ENCODE peak calls at places on chromosome 10, in five cellular contexts. B is K562, T is hepatocyte, P is psoas muscle, O is IMR-90. W is an unnamed sample.

GRCh38 chr10:11104772-11105675 is 87.4 kb downstream of the CELF2 start:
- DNase-seq in B (peak), T (no peak), P (no peak), O (no peak), W (no peak)

GRCh38 chr10:13348216-13349017 is at the start of gene SEPHS1:
- DNase-seq in B (peak), T (peak), P (peak), O (peak), W (peak)

GRCh38 chr10:16965740-16966447 is 148.7 kb upstream of the RSU1 start:
- DNase-seq in B (no peak), T (no peak), P (no peak), O (peak), W (peak)

GRCh38 chr10:117736655-117737054 is 194.1 kb downstream of the EMX2 start:
- DNase-seq in B (no peak), T (peak), P (no peak), O (no peak), W (peak)

GRCh38 chr10:68333452-68333851 is 724 bp upstream of the PBLD start:
- DNase-seq in B (no peak), T (no peak), P (no peak), O (no peak), W (no peak)

GRCh38 chr10:1366811-1367425 is 310.7 kb downstream of the WDR37 start:
- DNase-seq in B (no peak), T (no peak), P (no peak), O (no peak), W (no peak)

GRCh38 chr10:24440817-24441790 is 232.2 kb downstream of the KIAA1217 start:
- DNase-seq in B (no peak), T (no peak), P (no peak), O (peak), W (no peak)

GRCh38 chr10:132528064-132528800 is 9.4 kb upstream of the INPP5A start:
- DNase-seq in B (no peak), T (no peak), P (peak), O (peak), W (no peak)

GRCh38 chr10:6215683-6216484 is 13.2 kb downstream of the PFKFB3 start:
- DNase-seq in B (no peak), T (no peak), P (peak), O (no peak), W (no peak)

GRCh38 chr10:101601541-101601940 is 13.4 kb downstream of the DPCD start:
- DNase-seq in B (no peak), T (no peak), P (no peak), O (no peak), W (no peak)

GRCh38 chr10:44801383-44802327 is 109.5 kb upstream of the TMEM72 start:
- DNase-seq in B (no peak), T (peak), P (peak), O (peak), W (peak)

GRCh38 chr10:35726850-35727249 is 84.8 kb upstream of the FZD8 start:
- DNase-seq in B (no peak), T (peak), P (no peak), O (no peak), W (no peak)

DNA sequence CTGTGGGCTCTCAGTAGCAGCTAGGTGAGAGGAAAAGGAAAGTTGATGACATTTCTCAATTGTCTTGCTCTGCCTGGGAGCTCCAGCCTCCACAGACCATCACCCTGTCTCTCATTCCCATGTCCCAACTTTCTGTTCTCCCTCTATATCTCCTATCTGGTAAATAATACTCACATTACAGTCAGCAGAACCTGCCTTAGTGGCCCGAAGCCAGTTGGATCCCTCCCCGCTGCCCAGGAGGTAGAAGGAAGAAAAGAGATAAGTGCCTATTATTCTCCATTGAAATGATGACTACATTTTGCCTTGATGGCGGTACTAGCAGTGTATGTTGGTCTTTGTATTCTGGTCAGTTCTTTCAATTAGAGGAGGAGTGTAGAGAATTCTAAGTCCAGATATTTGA is 92.0 kb downstream of the CSTF2T start:
- DNase-seq in B (no peak), T (no peak), P (no peak), O (no peak), W (no peak)
- H3K27ac ChIP-seq in B (no peak), T (no peak), P (no peak), O (no peak), W (no peak)

DNA sequence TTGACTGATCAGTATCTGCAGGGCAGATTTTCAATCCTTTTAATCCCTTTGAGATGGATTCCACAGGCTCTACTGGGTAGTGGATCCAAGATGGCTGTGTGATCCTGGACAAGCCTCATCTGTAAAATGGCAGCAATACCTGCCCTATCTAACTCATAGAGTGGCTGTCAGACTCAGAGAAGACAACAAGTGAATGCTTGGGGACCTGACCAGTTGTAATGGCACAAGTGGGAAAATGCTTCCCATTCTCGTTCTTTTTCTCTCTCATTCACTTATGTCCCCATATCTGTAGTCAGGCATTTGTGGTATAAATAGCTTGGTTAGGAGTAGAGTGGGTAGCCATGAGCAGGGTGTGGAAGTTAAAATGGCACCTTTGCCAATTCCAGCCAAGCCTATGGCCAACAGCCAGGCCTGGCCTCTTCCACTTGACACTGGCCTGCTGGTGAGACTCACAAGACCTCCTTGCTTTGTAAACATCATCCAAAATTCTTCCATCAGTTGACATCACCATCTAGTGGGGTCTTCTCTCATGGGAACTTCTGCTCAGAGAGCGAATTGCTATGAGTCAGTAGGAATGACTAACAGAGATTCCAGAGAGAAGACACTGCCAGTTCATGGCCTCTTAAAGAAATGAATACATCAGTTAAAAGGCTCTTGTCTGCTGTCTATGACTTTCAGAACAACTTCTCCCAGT is 150.1 kb downstream of the PLPP4 start:
- DNase-seq in B (no peak), T (no peak), P (no peak), O (peak), W (peak)
- TF ChIP-seq CTCF in B (no peak), T (no peak), P (no peak), O (no peak), W (no peak)

DNA sequence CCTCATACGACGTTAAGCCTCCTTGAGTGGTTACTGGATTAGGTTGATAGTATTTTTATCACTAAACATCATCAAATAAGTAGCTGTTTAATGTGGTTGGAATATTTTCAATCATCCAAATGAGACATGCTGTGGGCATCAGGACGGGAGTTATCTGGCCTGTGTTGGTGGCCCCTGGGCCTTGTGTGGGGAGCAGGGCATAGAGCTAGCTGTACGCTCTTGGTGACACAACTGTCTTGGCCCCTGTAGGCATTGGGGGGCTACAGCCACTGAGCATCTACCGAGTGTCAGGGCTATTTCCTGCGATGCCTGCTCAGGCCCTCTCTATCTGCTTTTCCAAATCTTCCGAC is 28.3 kb downstream of the BAG3 start:
- DNase-seq in B (no peak), T (no peak), P (peak), O (no peak), W (no peak)
- H3K27ac ChIP-seq in B (no peak), T (no peak), P (peak), O (no peak), W (peak)

GRCh38 chr10:43137701-43137970 is 609 bp upstream of the CSGALNACT2 start:
- DNase-seq in B (peak), T (peak), P (peak), O (peak), W (no peak)

GRCh38 chr10:43140414-43140813 is 2.2 kb downstream of the CSGALNACT2 start:
- DNase-seq in B (no peak), T (no peak), P (no peak), O (peak), W (peak)

GRCh38 chr10:43137971-43138756 is at the start of gene CSGALNACT2:
- DNase-seq in B (peak), T (peak), P (peak), O (peak), W (peak)

GRCh38 chr10:43136995-43137700 is 1.1 kb upstream of the CSGALNACT2 start:
- DNase-seq in B (no peak), T (no peak), P (no peak), O (peak), W (no peak)

DNA sequence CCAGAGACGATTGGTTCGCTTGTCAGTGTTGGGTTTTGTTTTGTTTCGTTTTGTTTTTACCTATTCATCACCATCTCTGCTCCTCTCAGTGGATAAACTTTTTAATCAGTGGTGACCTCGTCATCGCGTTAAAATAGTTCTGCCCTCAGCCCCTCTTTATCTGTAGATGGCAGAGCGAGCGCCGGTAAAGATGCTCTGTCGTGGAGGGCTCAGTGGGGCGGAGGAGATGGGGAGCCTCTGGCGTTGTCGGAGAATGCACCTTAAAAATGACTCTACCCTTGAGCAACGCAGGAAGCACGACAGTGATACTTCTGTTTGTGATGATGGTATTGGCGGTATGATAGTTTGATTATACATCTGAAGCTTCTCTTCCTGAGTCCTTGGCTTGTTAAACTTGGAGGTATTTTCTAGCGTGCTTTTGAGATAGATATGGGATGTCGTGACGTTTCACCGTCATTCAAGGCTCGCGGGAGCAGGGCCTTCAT is 554 bp downstream of the CSGALNACT2 start:
- DNase-seq in B (peak), T (no peak), P (no peak), O (peak), W (peak)
- TF ChIP-seq CTCF in B (peak), T (no peak), P (no peak), O (no peak), W (no peak)

GRCh38 chr10:85599081-85599480 is 767.5 kb downstream of the GRID1 start:
- DNase-seq in B (no peak), T (no peak), P (no peak), O (no peak), W (no peak)

GRCh38 chr10:85601526-85601925 is 765.1 kb downstream of the GRID1 start:
- DNase-seq in B (no peak), T (no peak), P (no peak), O (no peak), W (no peak)

GRCh38 chr10:85598646-85599045 is 767.9 kb downstream of the GRID1 start:
- DNase-seq in B (no peak), T (no peak), P (no peak), O (no peak), W (no peak)

GRCh38 chr10:85600744-85601081 is 765.9 kb downstream of the GRID1 start:
- DNase-seq in B (no peak), T (no peak), P (no peak), O (no peak), W (no peak)

DNA sequence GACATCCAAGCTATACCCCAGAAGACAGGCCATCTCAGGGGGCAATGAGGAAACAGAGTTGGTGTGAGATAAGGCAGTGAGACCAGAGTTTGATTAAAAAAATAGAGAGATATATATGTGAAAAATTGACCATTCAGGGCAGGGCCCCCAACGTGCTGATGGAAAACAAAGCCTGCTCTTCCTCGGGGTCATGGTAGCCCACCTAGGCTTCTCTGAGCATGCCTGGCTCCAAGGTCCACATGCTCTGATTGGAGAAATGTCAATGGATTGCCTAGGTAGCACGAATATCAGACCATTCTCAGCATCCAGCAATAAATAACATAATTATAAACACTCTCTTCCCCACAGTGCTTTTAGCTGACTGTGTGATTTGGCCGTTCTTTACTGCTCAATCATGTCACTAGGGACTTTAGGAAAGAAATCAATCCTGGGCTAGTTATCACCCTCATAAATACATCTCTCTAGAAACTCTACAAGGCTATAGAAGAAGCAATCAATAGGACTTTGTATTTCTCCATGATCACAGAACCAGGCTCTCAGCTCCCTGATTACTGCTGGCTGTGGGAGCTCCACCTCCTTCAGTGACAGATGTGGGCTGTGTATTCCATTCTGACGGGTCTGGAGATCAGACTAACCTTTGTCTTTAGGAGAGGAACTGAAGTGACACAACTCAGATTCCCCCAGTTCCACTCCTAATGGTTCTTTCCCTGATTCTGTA is 766.4 kb downstream of the GRID1 start:
- DNase-seq in B (no peak), T (peak), P (no peak), O (no peak), W (no peak)
- H3K27ac ChIP-seq in B (no peak), T (no peak), P (no peak), O (no peak), W (no peak)

GRCh38 chr10:91298224-91298862 is 77.9 kb downstream of the PCGF5 start:
- DNase-seq in B (peak), T (peak), P (peak), O (peak), W (peak)

GRCh38 chr10:91300011-91300575 is 79.6 kb downstream of the PCGF5 start:
- DNase-seq in B (no peak), T (no peak), P (no peak), O (no peak), W (no peak)

GRCh38 chr10:91295346-91295745 is 74.9 kb downstream of the PCGF5 start:
- DNase-seq in B (no peak), T (no peak), P (no peak), O (no peak), W (no peak)

GRCh38 chr10:91294134-91294906 is 73.9 kb downstream of the PCGF5 start:
- DNase-seq in B (no peak), T (no peak), P (no peak), O (no peak), W (no peak)

GRCh38 chr10:91296471-91296870 is 76.0 kb downstream of the PCGF5 start:
- DNase-seq in B (peak), T (no peak), P (no peak), O (no peak), W (peak)
- TF ChIP-seq CTCF in B (peak), T (peak), P (no peak), O (peak), W (no peak)

DNA sequence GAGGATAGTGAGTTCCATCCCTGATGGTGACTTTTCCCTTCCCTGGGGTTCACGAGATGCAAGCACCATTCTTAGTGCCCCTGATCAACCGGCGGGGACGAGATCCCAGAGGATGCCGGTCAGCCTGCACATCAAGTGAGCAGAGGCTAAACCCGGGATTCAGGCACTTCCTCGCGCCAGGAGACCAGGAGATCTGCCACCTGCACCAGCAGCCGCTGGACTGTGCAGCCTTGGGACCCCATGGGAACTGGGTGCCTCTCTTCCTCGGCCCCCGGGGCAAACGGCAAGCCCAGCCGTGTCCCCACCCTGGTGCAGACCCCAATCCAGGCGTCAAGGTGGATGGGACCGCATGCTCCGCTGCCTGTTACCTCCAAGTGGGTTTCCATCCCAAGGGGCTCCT is 88.5 kb downstream of the TCERG1L start:
- DNase-seq in B (no peak), T (no peak), P (peak), O (no peak), W (no peak)
- H3K27ac ChIP-seq in B (no peak), T (no peak), P (no peak), O (no peak), W (no peak)

GRCh38 chr10:22489467-22489866 is 144.2 kb downstream of the SPAG6 start:
- DNase-seq in B (no peak), T (no peak), P (no peak), O (no peak), W (no peak)
- TF ChIP-seq CTCF in B (no peak), T (no peak), P (no peak), O (no peak), W (no peak)

DNA sequence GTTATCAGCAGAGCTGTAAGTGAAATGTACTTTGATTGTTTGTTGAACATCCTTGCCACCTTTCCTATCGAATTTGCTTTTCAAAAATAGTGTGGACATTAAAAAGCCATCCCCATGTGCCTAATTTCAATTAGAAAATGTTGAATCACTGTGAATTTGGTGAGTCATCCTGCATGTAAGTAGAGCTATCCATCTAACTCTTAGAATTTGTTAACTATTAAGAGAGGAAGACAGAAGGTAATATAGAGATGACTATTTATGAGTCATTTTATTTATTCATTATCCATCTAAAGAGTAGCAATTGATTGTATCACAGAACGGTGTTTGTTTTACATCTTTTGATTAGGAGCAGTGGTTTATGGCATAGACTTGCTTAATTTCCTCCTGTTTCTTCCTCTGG is 154.7 kb downstream of the MGMT start:
- DNase-seq in B (no peak), T (no peak), P (no peak), O (peak), W (peak)
- H3K27ac ChIP-seq in B (no peak), T (no peak), P (no peak), O (no peak), W (no peak)

GRCh38 chr10:110897184-110897583 is 21.8 kb downstream of the BBIP1 start:
- DNase-seq in B (no peak), T (no peak), P (no peak), O (no peak), W (no peak)

GRCh38 chr10:110898391-110898790 is 20.6 kb downstream of the BBIP1 start:
- DNase-seq in B (no peak), T (no peak), P (no peak), O (peak), W (no peak)

GRCh38 chr10:110892602-110893001 is 20.9 kb downstream of the PDCD4 start:
- DNase-seq in B (no peak), T (no peak), P (no peak), O (no peak), W (no peak)

DNA sequence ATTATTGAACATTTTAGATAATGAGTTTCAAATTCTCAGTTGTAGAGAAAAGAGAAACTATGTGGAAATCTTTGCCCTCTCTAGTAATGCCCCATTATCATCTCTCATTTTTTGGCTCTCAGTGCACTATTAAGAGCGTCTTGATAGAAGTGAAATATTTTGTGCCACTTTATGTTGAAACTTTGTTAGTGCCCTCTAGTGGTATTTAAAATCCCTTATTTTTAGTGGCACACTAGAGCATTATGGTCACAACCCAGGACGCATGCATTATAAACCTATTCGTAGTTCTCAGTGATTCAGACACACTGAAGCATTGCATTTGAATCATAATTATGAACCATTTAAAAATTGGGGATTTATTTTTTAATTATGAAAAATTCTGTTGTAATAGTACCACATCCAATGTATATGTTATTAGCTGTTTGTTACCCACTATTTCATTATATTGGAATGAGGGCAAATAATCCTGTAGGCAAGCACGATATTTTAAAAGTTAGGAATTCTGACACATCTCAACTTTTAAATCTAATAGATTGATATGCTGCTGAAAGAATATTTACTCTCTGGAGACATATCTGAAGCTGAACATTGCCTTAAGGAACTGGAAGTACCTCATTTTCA is 21.9 kb downstream of the PDCD4 start:
- DNase-seq in B (peak), T (peak), P (no peak), O (peak), W (peak)
- TF ChIP-seq CTCF in B (peak), T (peak), P (peak), O (peak), W (peak)

W was measured in RWPE1.